ENCODE peak calls at places on chromosomes 12 and 14, in six cellular contexts. One of them, this sample, is unnamed.
A peak's percentile ranks its signal among the peaks of the same experiment; 100 is the strongest.

GRCh38 chr14:29752221-29752923 is 175.3 kb downstream of the PRKD1 start:
- DNase-seq in GM23338: no peak
- DNase-seq in IMR-90: no peak
- DNase-seq in CD4-positive, alpha-beta memory T cell: no peak
- DNase-seq in lower lobe of right lung: no peak
- DNase-seq in uterus: no peak
- DNase-seq in this sample: no peak

GRCh38 chr14:38481939-38482678 is 226.2 kb upstream of the CLEC14A start:
- DNase-seq in CD4-positive, alpha-beta memory T cell: no peak
- DNase-seq in uterus: no peak
- DNase-seq in lower lobe of right lung: peak; percentile 45
- DNase-seq in GM23338: peak; percentile 5
- DNase-seq in IMR-90: peak; percentile 70
- DNase-seq in this sample: peak; percentile 6

GRCh38 chr14:75561013-75561432 is 17.4 kb upstream of the FLVCR2 start:
- DNase-seq in GM23338: peak; percentile 96
- DNase-seq in IMR-90: peak; percentile 67
- DNase-seq in uterus: peak; percentile 55
- DNase-seq in lower lobe of right lung: peak; percentile 86
- DNase-seq in CD4-positive, alpha-beta memory T cell: peak; percentile 40
- DNase-seq in this sample: peak; percentile 77

GRCh38 chr12:65534105-65534841 is 255.8 kb downstream of the MSRB3 start:
- DNase-seq in lower lobe of right lung: no peak
- DNase-seq in GM23338: no peak
- DNase-seq in IMR-90: no peak
- DNase-seq in uterus: no peak
- DNase-seq in CD4-positive, alpha-beta memory T cell: no peak
- DNase-seq in this sample: no peak

GRCh38 chr12:94545937-94546771 is 86.5 kb upstream of the CEP83 start:
- DNase-seq in lower lobe of right lung: peak; percentile 53
- DNase-seq in CD4-positive, alpha-beta memory T cell: no peak
- DNase-seq in IMR-90: peak; percentile 68
- DNase-seq in GM23338: peak; percentile 91
- DNase-seq in uterus: peak; percentile 24
- DNase-seq in this sample: no peak

GRCh38 chr14:20624495-20625070 is 16.9 kb downstream of the OR6S1 start:
- DNase-seq in lower lobe of right lung: peak; percentile 88
- DNase-seq in IMR-90: peak; percentile 60
- DNase-seq in uterus: no peak
- DNase-seq in GM23338: peak; percentile 91
- DNase-seq in CD4-positive, alpha-beta memory T cell: peak; percentile 48
- DNase-seq in this sample: peak; percentile 70

GRCh38 chr12:91984571-91984970 is 161.1 kb downstream of the BTG1 start:
- DNase-seq in IMR-90: peak; percentile 86
- DNase-seq in lower lobe of right lung: no peak
- DNase-seq in uterus: no peak
- DNase-seq in CD4-positive, alpha-beta memory T cell: no peak
- DNase-seq in GM23338: no peak
- DNase-seq in this sample: no peak

GRCh38 chr12:94618995-94619695 is 31.2 kb downstream of the TMCC3 start:
- DNase-seq in lower lobe of right lung: no peak
- DNase-seq in CD4-positive, alpha-beta memory T cell: no peak
- DNase-seq in IMR-90: peak; percentile 93
- DNase-seq in GM23338: no peak
- DNase-seq in uterus: no peak
- DNase-seq in this sample: no peak

GRCh38 chr14:99257673-99258221 is 14.2 kb downstream of the BCL11B start:
- DNase-seq in IMR-90: no peak
- DNase-seq in uterus: no peak
- DNase-seq in GM23338: no peak
- DNase-seq in lower lobe of right lung: no peak
- DNase-seq in CD4-positive, alpha-beta memory T cell: peak; percentile 46
- DNase-seq in this sample: no peak

GRCh38 chr12:98743362-98743953 is 98.4 kb downstream of the APAF1 start:
- DNase-seq in lower lobe of right lung: no peak
- DNase-seq in CD4-positive, alpha-beta memory T cell: peak; percentile 19
- DNase-seq in uterus: no peak
- DNase-seq in IMR-90: peak; percentile 22
- DNase-seq in GM23338: peak; percentile 73
- DNase-seq in this sample: no peak

GRCh38 chr14:101624579-101624978 is 63.3 kb downstream of the DIO3 start:
- DNase-seq in CD4-positive, alpha-beta memory T cell: no peak
- DNase-seq in GM23338: no peak
- DNase-seq in uterus: no peak
- DNase-seq in IMR-90: no peak
- DNase-seq in lower lobe of right lung: no peak
- DNase-seq in this sample: no peak

GRCh38 chr14:50025776-50026175 is 90.6 kb downstream of the VCPKMT start:
- DNase-seq in lower lobe of right lung: no peak
- DNase-seq in uterus: peak; percentile 31
- DNase-seq in CD4-positive, alpha-beta memory T cell: no peak
- DNase-seq in GM23338: no peak
- DNase-seq in IMR-90: peak; percentile 48
- DNase-seq in this sample: no peak

GRCh38 chr12:52221912-52222457 is 11.1 kb upstream of the KRT7 start:
- DNase-seq in lower lobe of right lung: no peak
- DNase-seq in CD4-positive, alpha-beta memory T cell: no peak
- DNase-seq in GM23338: peak; percentile 96
- DNase-seq in IMR-90: peak; percentile 25
- DNase-seq in uterus: no peak
- DNase-seq in this sample: no peak

GRCh38 chr14:44339256-44339655 is 167.8 kb downstream of the FSCB start:
- DNase-seq in IMR-90: peak; percentile 2
- DNase-seq in GM23338: no peak
- DNase-seq in uterus: no peak
- DNase-seq in lower lobe of right lung: no peak
- DNase-seq in CD4-positive, alpha-beta memory T cell: no peak
- DNase-seq in this sample: no peak

GRCh38 chr12:71691504-71692129 is 5.7 kb downstream of the TMEM19 start:
- DNase-seq in uterus: no peak
- DNase-seq in lower lobe of right lung: no peak
- DNase-seq in CD4-positive, alpha-beta memory T cell: no peak
- DNase-seq in GM23338: no peak
- DNase-seq in IMR-90: no peak
- DNase-seq in this sample: no peak

GRCh38 chr14:79011920-79012204 is 841.7 kb downstream of the NRXN3 start:
- DNase-seq in GM23338: no peak
- DNase-seq in uterus: no peak
- DNase-seq in IMR-90: no peak
- DNase-seq in CD4-positive, alpha-beta memory T cell: no peak
- DNase-seq in lower lobe of right lung: no peak
- DNase-seq in this sample: no peak

GRCh38 chr14:93410021-93410420 is 20.7 kb upstream of the UNC79 start:
- DNase-seq in uterus: no peak
- DNase-seq in CD4-positive, alpha-beta memory T cell: no peak
- DNase-seq in lower lobe of right lung: no peak
- DNase-seq in GM23338: no peak
- DNase-seq in IMR-90: no peak
- DNase-seq in this sample: no peak

GRCh38 chr14:50340945-50341344 is 28.8 kb downstream of the DMAC2L start:
- DNase-seq in CD4-positive, alpha-beta memory T cell: no peak
- DNase-seq in lower lobe of right lung: no peak
- DNase-seq in GM23338: peak; percentile 68
- DNase-seq in uterus: no peak
- DNase-seq in IMR-90: no peak
- DNase-seq in this sample: no peak

GRCh38 chr14:92470215-92470614 is 43.4 kb upstream of the RIN3 start:
- DNase-seq in CD4-positive, alpha-beta memory T cell: no peak
- DNase-seq in IMR-90: peak; percentile 65
- DNase-seq in GM23338: peak; percentile 11
- DNase-seq in uterus: no peak
- DNase-seq in lower lobe of right lung: no peak
- DNase-seq in this sample: no peak

GRCh38 chr12:65881348-65881961 is 57.2 kb downstream of the HMGA2 start:
- DNase-seq in lower lobe of right lung: no peak
- DNase-seq in uterus: peak; percentile 49
- DNase-seq in CD4-positive, alpha-beta memory T cell: no peak
- DNase-seq in IMR-90: peak; percentile 75
- DNase-seq in GM23338: peak; percentile 54
- DNase-seq in this sample: peak; percentile 63

GRCh38 chr14:92408186-92408585 is 85.2 kb downstream of the SLC24A4 start:
- DNase-seq in lower lobe of right lung: no peak
- DNase-seq in IMR-90: peak; percentile 82
- DNase-seq in uterus: no peak
- DNase-seq in CD4-positive, alpha-beta memory T cell: no peak
- DNase-seq in GM23338: no peak
- DNase-seq in this sample: no peak

GRCh38 chr12:132827763-132828703 is 636 bp downstream of the GOLGA3 start:
- DNase-seq in CD4-positive, alpha-beta memory T cell: no peak
- DNase-seq in GM23338: peak; percentile 24
- DNase-seq in IMR-90: peak; percentile 84
- DNase-seq in uterus: peak; percentile 28
- DNase-seq in lower lobe of right lung: peak; percentile 64
- DNase-seq in this sample: peak; percentile 73

GRCh38 chr14:75604979-75605825 is 26.8 kb downstream of the FLVCR2 start:
- DNase-seq in CD4-positive, alpha-beta memory T cell: no peak
- DNase-seq in uterus: no peak
- DNase-seq in lower lobe of right lung: no peak
- DNase-seq in GM23338: no peak
- DNase-seq in IMR-90: no peak
- DNase-seq in this sample: peak; percentile 65

GRCh38 chr12:123891516-123892179 is 81.0 kb downstream of the CCDC92 start:
- DNase-seq in GM23338: no peak
- DNase-seq in uterus: no peak
- DNase-seq in IMR-90: no peak
- DNase-seq in CD4-positive, alpha-beta memory T cell: no peak
- DNase-seq in lower lobe of right lung: no peak
- DNase-seq in this sample: no peak

GRCh38 chr14:50425816-50426215 is 29.1 kb upstream of the CDKL1 start:
- DNase-seq in IMR-90: peak; percentile 69
- DNase-seq in CD4-positive, alpha-beta memory T cell: no peak
- DNase-seq in uterus: no peak
- DNase-seq in GM23338: no peak
- DNase-seq in lower lobe of right lung: no peak
- DNase-seq in this sample: no peak

GRCh38 chr14:75906228-75906627 is 75.6 kb downstream of the TGFB3 start:
- DNase-seq in lower lobe of right lung: no peak
- DNase-seq in CD4-positive, alpha-beta memory T cell: no peak
- DNase-seq in uterus: no peak
- DNase-seq in GM23338: no peak
- DNase-seq in IMR-90: no peak
- DNase-seq in this sample: no peak

GRCh38 chr14:92785601-92786426 is 8.3 kb upstream of the GOLGA5 start:
- DNase-seq in IMR-90: peak; percentile 91
- DNase-seq in lower lobe of right lung: no peak
- DNase-seq in GM23338: peak; percentile 6
- DNase-seq in CD4-positive, alpha-beta memory T cell: no peak
- DNase-seq in uterus: peak; percentile 38
- DNase-seq in this sample: peak; percentile 86

GRCh38 chr12:80151131-80151530 is 51.8 kb downstream of the OTOGL start:
- DNase-seq in uterus: no peak
- DNase-seq in GM23338: no peak
- DNase-seq in lower lobe of right lung: no peak
- DNase-seq in IMR-90: no peak
- DNase-seq in CD4-positive, alpha-beta memory T cell: no peak
- DNase-seq in this sample: no peak

GRCh38 chr14:55505846-55506245 is 65.4 kb upstream of the TBPL2 start:
- DNase-seq in GM23338: no peak
- DNase-seq in uterus: no peak
- DNase-seq in CD4-positive, alpha-beta memory T cell: no peak
- DNase-seq in IMR-90: no peak
- DNase-seq in lower lobe of right lung: no peak
- DNase-seq in this sample: no peak

GRCh38 chr12:99131761-99132199 is 486.7 kb downstream of the APAF1 start:
- DNase-seq in CD4-positive, alpha-beta memory T cell: no peak
- DNase-seq in uterus: peak; percentile 13
- DNase-seq in IMR-90: no peak
- DNase-seq in GM23338: peak; percentile 88
- DNase-seq in lower lobe of right lung: peak; percentile 46
- DNase-seq in this sample: peak; percentile 71

GRCh38 chr12:111741235-111741812 is 25.4 kb upstream of the ALDH2 start:
- DNase-seq in lower lobe of right lung: no peak
- DNase-seq in GM23338: no peak
- DNase-seq in uterus: no peak
- DNase-seq in CD4-positive, alpha-beta memory T cell: no peak
- DNase-seq in IMR-90: peak; percentile 35
- DNase-seq in this sample: no peak

GRCh38 chr14:60734465-60735242 is at the start of gene MNAT1:
- DNase-seq in IMR-90: peak; percentile 88
- DNase-seq in GM23338: peak; percentile 91
- DNase-seq in CD4-positive, alpha-beta memory T cell: peak; percentile 74
- DNase-seq in uterus: peak; percentile 79
- DNase-seq in lower lobe of right lung: peak; percentile 79
- DNase-seq in this sample: peak; percentile 85

GRCh38 chr12:106205208-106206069 is 42.4 kb downstream of the CKAP4 start:
- DNase-seq in GM23338: peak; percentile 25
- DNase-seq in IMR-90: no peak
- DNase-seq in uterus: no peak
- DNase-seq in CD4-positive, alpha-beta memory T cell: no peak
- DNase-seq in lower lobe of right lung: no peak
- DNase-seq in this sample: peak; percentile 28

GRCh38 chr12:1791104-1791927 is 29.0 kb upstream of the LRTM2 start:
- DNase-seq in IMR-90: peak; percentile 67
- DNase-seq in CD4-positive, alpha-beta memory T cell: peak; percentile 68
- DNase-seq in uterus: peak; percentile 63
- DNase-seq in lower lobe of right lung: peak; percentile 61
- DNase-seq in GM23338: peak; percentile 73
- DNase-seq in this sample: peak; percentile 83
- H3K27ac ChIP-seq in IMR-90: no peak overlapping the region
- H3K27ac ChIP-seq in CD4-positive, alpha-beta memory T cell: no peak overlapping the region
- H3K27ac ChIP-seq in uterus: no peak overlapping the region
- H3K27ac ChIP-seq in lower lobe of right lung: no peak overlapping the region
- H3K27ac ChIP-seq in GM23338: no peak overlapping the region
- H3K27ac ChIP-seq in this sample: no peak overlapping the region

GRCh38 chr14:21643407-21643806 is 8.7 kb upstream of the OR10G2 start:
- DNase-seq in uterus: no peak
- DNase-seq in lower lobe of right lung: no peak
- DNase-seq in CD4-positive, alpha-beta memory T cell: no peak
- DNase-seq in IMR-90: no peak
- DNase-seq in GM23338: no peak
- DNase-seq in this sample: no peak
- H3K27me3 ChIP-seq in uterus: no peaks in the 10 kb centered on the region
- H3K27me3 ChIP-seq in lower lobe of right lung: no peaks in the 10 kb centered on the region
- H3K27me3 ChIP-seq in CD4-positive, alpha-beta memory T cell: no peaks in the 10 kb centered on the region
- H3K27me3 ChIP-seq in IMR-90: peaks cover 1% of the 10 kb centered on the region
- H3K27me3 ChIP-seq in GM23338: no peaks in the 10 kb centered on the region
- H3K27me3 ChIP-seq in this sample: no peaks in the 10 kb centered on the region

DNA sequence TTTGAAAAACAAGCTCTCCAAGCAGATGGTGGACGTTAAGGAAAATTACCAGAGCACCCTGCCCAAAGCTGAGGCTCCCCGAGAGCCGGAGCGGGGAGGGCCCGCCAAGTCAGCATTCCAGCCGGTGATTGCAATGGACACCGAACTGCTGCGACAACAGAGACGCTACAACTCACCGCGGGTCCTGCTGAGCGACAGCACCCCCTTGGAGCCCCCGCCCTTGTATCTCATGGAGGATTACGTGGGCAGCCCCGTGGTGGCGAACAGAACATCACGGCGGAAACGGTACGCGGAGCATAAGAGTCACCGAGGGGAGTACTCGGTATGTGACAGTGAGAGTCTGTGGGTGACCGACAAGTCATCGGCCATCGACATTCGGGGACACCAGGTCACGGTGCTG is 62.4 kb downstream of the NTF3 start:
- DNase-seq in uterus: no peak
- DNase-seq in GM23338: no peak
- DNase-seq in CD4-positive, alpha-beta memory T cell: no peak
- DNase-seq in IMR-90: no peak
- DNase-seq in lower lobe of right lung: no peak
- DNase-seq in this sample: no peak
- H3K4me3 ChIP-seq in uterus: no peak overlapping the region
- H3K4me3 ChIP-seq in GM23338: no peak overlapping the region
- H3K4me3 ChIP-seq in CD4-positive, alpha-beta memory T cell: no peak overlapping the region
- H3K4me3 ChIP-seq in IMR-90: no peak overlapping the region
- H3K4me3 ChIP-seq in lower lobe of right lung: no peak overlapping the region
- H3K4me3 ChIP-seq in this sample: no peak overlapping the region

GRCh38 chr12:31897791-31898503 is 61.3 kb upstream of the RESF1 start:
- DNase-seq in uterus: no peak
- DNase-seq in lower lobe of right lung: peak; percentile 55
- DNase-seq in IMR-90: no peak
- DNase-seq in CD4-positive, alpha-beta memory T cell: no peak
- DNase-seq in GM23338: peak; percentile 80
- DNase-seq in this sample: peak; percentile 55
- H3K27ac ChIP-seq in uterus: no peak overlapping the region
- H3K27ac ChIP-seq in lower lobe of right lung: peak overlapping the region; percentile 68
- H3K27ac ChIP-seq in IMR-90: no peak overlapping the region
- H3K27ac ChIP-seq in CD4-positive, alpha-beta memory T cell: peak overlapping the region; percentile 26
- H3K27ac ChIP-seq in GM23338: peak overlapping the region; percentile 55
- H3K27ac ChIP-seq in this sample: no peak overlapping the region

This sample was measured in right cardiac atrium.